ENCODE peak calls at places on chromosomes 3 and 15, in ten cellular contexts. One of them, this sample, is unnamed.

GRCh38 chr3:191972714-191973398 is 511.9 kb downstream of the PYDC2 start:
- DNase-seq in HL-60: no peak
- DNase-seq in fibroblast of the aortic adventitia: no peak
- DNase-seq in activated B cell treated with CpG ODN at 0.5 μM for 24 hours: no peak
- DNase-seq in choroid plexus epithelial cell: no peak
- DNase-seq in endothelial cell: no peak
- DNase-seq in lower lobe of right lung: no peak
- DNase-seq in tibial artery: no peak
- DNase-seq in HCT116: no peak
- DNase-seq in Panc1: no peak
- DNase-seq in this sample: no peak

GRCh38 chr15:90769375-90769774 is 52.2 kb downstream of the BLM start:
- DNase-seq in HL-60: no peak
- DNase-seq in fibroblast of the aortic adventitia: no peak
- DNase-seq in activated B cell treated with CpG ODN at 0.5 μM for 24 hours: no peak
- DNase-seq in choroid plexus epithelial cell: no peak
- DNase-seq in endothelial cell: no peak
- DNase-seq in lower lobe of right lung: no peak
- DNase-seq in tibial artery: no peak
- DNase-seq in HCT116: no peak
- DNase-seq in Panc1: no peak
- DNase-seq in this sample: no peak

GRCh38 chr3:188624384-188624783 is 470.4 kb downstream of the LPP start:
- DNase-seq in HL-60: no peak
- DNase-seq in fibroblast of the aortic adventitia: peak
- DNase-seq in activated B cell treated with CpG ODN at 0.5 μM for 24 hours: no peak
- DNase-seq in choroid plexus epithelial cell: peak
- DNase-seq in endothelial cell: no peak
- DNase-seq in lower lobe of right lung: no peak
- DNase-seq in tibial artery: peak
- DNase-seq in HCT116: no peak
- DNase-seq in Panc1: no peak
- DNase-seq in this sample: no peak

GRCh38 chr15:44666208-44667038 is 3.0 kb upstream of the SPG11 start:
- DNase-seq in HL-60: peak
- DNase-seq in fibroblast of the aortic adventitia: no peak
- DNase-seq in activated B cell treated with CpG ODN at 0.5 μM for 24 hours: no peak
- DNase-seq in choroid plexus epithelial cell: no peak
- DNase-seq in endothelial cell: no peak
- DNase-seq in lower lobe of right lung: no peak
- DNase-seq in tibial artery: no peak
- DNase-seq in HCT116: no peak
- DNase-seq in Panc1: no peak
- DNase-seq in this sample: no peak

GRCh38 chr3:40771112-40771511 is 246.4 kb downstream of the ZNF621 start:
- DNase-seq in HL-60: no peak
- DNase-seq in fibroblast of the aortic adventitia: no peak
- DNase-seq in activated B cell treated with CpG ODN at 0.5 μM for 24 hours: no peak
- DNase-seq in choroid plexus epithelial cell: no peak
- DNase-seq in endothelial cell: no peak
- DNase-seq in lower lobe of right lung: no peak
- DNase-seq in tibial artery: peak
- DNase-seq in HCT116: no peak
- DNase-seq in Panc1: no peak
- DNase-seq in this sample: no peak

GRCh38 chr15:71093089-71094024 is 21.9 kb upstream of the THSD4 start:
- DNase-seq in HL-60: no peak
- DNase-seq in fibroblast of the aortic adventitia: peak
- DNase-seq in activated B cell treated with CpG ODN at 0.5 μM for 24 hours: no peak
- DNase-seq in choroid plexus epithelial cell: peak
- DNase-seq in endothelial cell: no peak
- DNase-seq in lower lobe of right lung: no peak
- DNase-seq in tibial artery: no peak
- DNase-seq in HCT116: peak
- DNase-seq in Panc1: no peak
- DNase-seq in this sample: no peak

GRCh38 chr3:32870373-32871091 is 52.7 kb downstream of the TRIM71 start:
- DNase-seq in HL-60: no peak
- DNase-seq in fibroblast of the aortic adventitia: no peak
- DNase-seq in activated B cell treated with CpG ODN at 0.5 μM for 24 hours: no peak
- DNase-seq in choroid plexus epithelial cell: no peak
- DNase-seq in endothelial cell: no peak
- DNase-seq in lower lobe of right lung: no peak
- DNase-seq in tibial artery: no peak
- DNase-seq in HCT116: no peak
- DNase-seq in Panc1: no peak
- DNase-seq in this sample: no peak

GRCh38 chr15:33086500-33087141 is 107.9 kb downstream of the FMN1 start:
- DNase-seq in HL-60: no peak
- DNase-seq in fibroblast of the aortic adventitia: peak
- DNase-seq in activated B cell treated with CpG ODN at 0.5 μM for 24 hours: no peak
- DNase-seq in choroid plexus epithelial cell: peak
- DNase-seq in endothelial cell: no peak
- DNase-seq in lower lobe of right lung: no peak
- DNase-seq in tibial artery: no peak
- DNase-seq in HCT116: peak
- DNase-seq in Panc1: peak
- DNase-seq in this sample: no peak

GRCh38 chr15:43285609-43286037 is 18.9 kb upstream of the TGM5 start:
- DNase-seq in HL-60: peak
- DNase-seq in fibroblast of the aortic adventitia: peak
- DNase-seq in activated B cell treated with CpG ODN at 0.5 μM for 24 hours: no peak
- DNase-seq in choroid plexus epithelial cell: peak
- DNase-seq in endothelial cell: peak
- DNase-seq in lower lobe of right lung: no peak
- DNase-seq in tibial artery: no peak
- DNase-seq in HCT116: peak
- DNase-seq in Panc1: peak
- DNase-seq in this sample: no peak

GRCh38 chr3:55771503-55771902 is 284.4 kb upstream of the WNT5A start:
- DNase-seq in HL-60: no peak
- DNase-seq in fibroblast of the aortic adventitia: no peak
- DNase-seq in activated B cell treated with CpG ODN at 0.5 μM for 24 hours: no peak
- DNase-seq in choroid plexus epithelial cell: no peak
- DNase-seq in endothelial cell: no peak
- DNase-seq in lower lobe of right lung: no peak
- DNase-seq in tibial artery: no peak
- DNase-seq in HCT116: no peak
- DNase-seq in Panc1: no peak
- DNase-seq in this sample: no peak

GRCh38 chr15:65226221-65226620 is 14.9 kb upstream of the CILP start:
- DNase-seq in HL-60: no peak
- DNase-seq in fibroblast of the aortic adventitia: no peak
- DNase-seq in activated B cell treated with CpG ODN at 0.5 μM for 24 hours: no peak
- DNase-seq in choroid plexus epithelial cell: no peak
- DNase-seq in endothelial cell: no peak
- DNase-seq in lower lobe of right lung: no peak
- DNase-seq in tibial artery: no peak
- DNase-seq in HCT116: no peak
- DNase-seq in Panc1: no peak
- DNase-seq in this sample: no peak

DNA sequence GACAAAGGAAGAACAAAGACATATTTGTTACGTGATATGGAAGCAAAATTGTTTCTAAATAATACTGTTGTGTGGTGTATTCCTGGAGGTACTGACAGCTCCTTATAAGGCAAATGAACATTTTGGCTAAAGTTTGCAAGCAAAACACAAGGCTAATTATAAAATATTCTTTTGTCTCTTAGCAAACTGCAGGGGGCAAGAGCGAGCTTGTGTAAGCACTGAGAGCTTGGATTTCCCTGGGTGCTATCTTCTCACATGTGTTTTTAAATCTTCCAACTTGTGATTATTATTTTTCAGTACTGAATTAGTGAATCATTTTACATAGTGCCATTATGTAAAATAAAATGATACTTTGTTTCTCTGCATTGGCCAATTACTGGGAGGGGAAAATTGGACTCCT is 611.4 kb downstream of the AGBL1 start:
- DNase-seq in HL-60: no peak
- DNase-seq in fibroblast of the aortic adventitia: no peak
- DNase-seq in activated B cell treated with CpG ODN at 0.5 μM for 24 hours: no peak
- DNase-seq in choroid plexus epithelial cell: peak
- DNase-seq in endothelial cell: no peak
- DNase-seq in lower lobe of right lung: no peak
- DNase-seq in tibial artery: no peak
- DNase-seq in HCT116: no peak
- DNase-seq in Panc1: no peak
- DNase-seq in this sample: no peak
- TF ChIP-seq CTCF in HL-60: no peak
- TF ChIP-seq CTCF in fibroblast of the aortic adventitia: no peak
- TF ChIP-seq CTCF in activated B cell treated with CpG ODN at 0.5 μM for 24 hours: no peak
- TF ChIP-seq CTCF in choroid plexus epithelial cell: no peak
- TF ChIP-seq CTCF in endothelial cell: no peak
- TF ChIP-seq CTCF in lower lobe of right lung: no peak
- TF ChIP-seq CTCF in tibial artery: no peak
- TF ChIP-seq CTCF in HCT116: no peak
- TF ChIP-seq CTCF in Panc1: no peak
- TF ChIP-seq CTCF in this sample: no peak

GRCh38 chr3:123361019-123361418 is 87.9 kb downstream of the ADCY5 start:
- DNase-seq in HL-60: no peak
- DNase-seq in fibroblast of the aortic adventitia: no peak
- DNase-seq in activated B cell treated with CpG ODN at 0.5 μM for 24 hours: no peak
- DNase-seq in choroid plexus epithelial cell: no peak
- DNase-seq in endothelial cell: no peak
- DNase-seq in lower lobe of right lung: no peak
- DNase-seq in tibial artery: no peak
- DNase-seq in HCT116: no peak
- DNase-seq in Panc1: no peak
- DNase-seq in this sample: no peak
- TF ChIP-seq CTCF in HL-60: no peak
- TF ChIP-seq CTCF in fibroblast of the aortic adventitia: no peak
- TF ChIP-seq CTCF in activated B cell treated with CpG ODN at 0.5 μM for 24 hours: no peak
- TF ChIP-seq CTCF in choroid plexus epithelial cell: peak
- TF ChIP-seq CTCF in endothelial cell: no peak
- TF ChIP-seq CTCF in lower lobe of right lung: no peak
- TF ChIP-seq CTCF in tibial artery: no peak
- TF ChIP-seq CTCF in HCT116: peak
- TF ChIP-seq CTCF in Panc1: peak
- TF ChIP-seq CTCF in this sample: no peak

GRCh38 chr15:95848126-95848525 is 482.4 kb upstream of the NR2F2 start:
- DNase-seq in HL-60: no peak
- DNase-seq in fibroblast of the aortic adventitia: no peak
- DNase-seq in activated B cell treated with CpG ODN at 0.5 μM for 24 hours: no peak
- DNase-seq in choroid plexus epithelial cell: peak
- DNase-seq in endothelial cell: no peak
- DNase-seq in lower lobe of right lung: no peak
- DNase-seq in tibial artery: no peak
- DNase-seq in HCT116: no peak
- DNase-seq in Panc1: no peak
- DNase-seq in this sample: no peak

GRCh38 chr15:95845862-95846515 is 484.5 kb upstream of the NR2F2 start:
- DNase-seq in HL-60: no peak
- DNase-seq in fibroblast of the aortic adventitia: no peak
- DNase-seq in activated B cell treated with CpG ODN at 0.5 μM for 24 hours: no peak
- DNase-seq in choroid plexus epithelial cell: peak
- DNase-seq in endothelial cell: no peak
- DNase-seq in lower lobe of right lung: no peak
- DNase-seq in tibial artery: peak
- DNase-seq in HCT116: no peak
- DNase-seq in Panc1: no peak
- DNase-seq in this sample: no peak

GRCh38 chr15:95853350-95853749 is 477.1 kb upstream of the NR2F2 start:
- DNase-seq in HL-60: no peak
- DNase-seq in fibroblast of the aortic adventitia: no peak
- DNase-seq in activated B cell treated with CpG ODN at 0.5 μM for 24 hours: no peak
- DNase-seq in choroid plexus epithelial cell: peak
- DNase-seq in endothelial cell: no peak
- DNase-seq in lower lobe of right lung: no peak
- DNase-seq in tibial artery: no peak
- DNase-seq in HCT116: no peak
- DNase-seq in Panc1: no peak
- DNase-seq in this sample: no peak

DNA sequence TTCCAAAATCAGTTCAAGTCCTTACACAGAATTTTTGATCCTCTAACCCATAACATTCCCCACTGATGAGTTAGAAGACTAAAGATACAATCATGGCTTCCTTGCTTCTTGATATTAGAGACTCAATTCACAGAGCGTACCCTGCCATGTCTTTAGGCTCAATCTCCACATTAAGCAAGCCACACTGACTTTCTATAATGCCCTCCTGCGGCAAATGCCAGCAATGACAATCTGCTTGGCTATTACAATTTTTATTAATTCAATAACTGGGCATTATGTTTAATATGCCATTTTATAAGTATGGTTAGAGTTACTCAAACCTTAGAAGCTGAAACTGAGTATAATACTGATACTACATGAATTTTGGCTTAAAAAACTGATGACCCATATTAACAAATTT is 479.7 kb upstream of the NR2F2 start:
- DNase-seq in HL-60: no peak
- DNase-seq in fibroblast of the aortic adventitia: no peak
- DNase-seq in activated B cell treated with CpG ODN at 0.5 μM for 24 hours: no peak
- DNase-seq in choroid plexus epithelial cell: no peak
- DNase-seq in endothelial cell: no peak
- DNase-seq in lower lobe of right lung: no peak
- DNase-seq in tibial artery: no peak
- DNase-seq in HCT116: peak
- DNase-seq in Panc1: no peak
- DNase-seq in this sample: no peak
- TF ChIP-seq CTCF in HL-60: no peak
- TF ChIP-seq CTCF in fibroblast of the aortic adventitia: peak
- TF ChIP-seq CTCF in activated B cell treated with CpG ODN at 0.5 μM for 24 hours: no peak
- TF ChIP-seq CTCF in choroid plexus epithelial cell: no peak
- TF ChIP-seq CTCF in endothelial cell: no peak
- TF ChIP-seq CTCF in lower lobe of right lung: no peak
- TF ChIP-seq CTCF in tibial artery: no peak
- TF ChIP-seq CTCF in HCT116: peak
- TF ChIP-seq CTCF in Panc1: peak
- TF ChIP-seq CTCF in this sample: no peak

DNA sequence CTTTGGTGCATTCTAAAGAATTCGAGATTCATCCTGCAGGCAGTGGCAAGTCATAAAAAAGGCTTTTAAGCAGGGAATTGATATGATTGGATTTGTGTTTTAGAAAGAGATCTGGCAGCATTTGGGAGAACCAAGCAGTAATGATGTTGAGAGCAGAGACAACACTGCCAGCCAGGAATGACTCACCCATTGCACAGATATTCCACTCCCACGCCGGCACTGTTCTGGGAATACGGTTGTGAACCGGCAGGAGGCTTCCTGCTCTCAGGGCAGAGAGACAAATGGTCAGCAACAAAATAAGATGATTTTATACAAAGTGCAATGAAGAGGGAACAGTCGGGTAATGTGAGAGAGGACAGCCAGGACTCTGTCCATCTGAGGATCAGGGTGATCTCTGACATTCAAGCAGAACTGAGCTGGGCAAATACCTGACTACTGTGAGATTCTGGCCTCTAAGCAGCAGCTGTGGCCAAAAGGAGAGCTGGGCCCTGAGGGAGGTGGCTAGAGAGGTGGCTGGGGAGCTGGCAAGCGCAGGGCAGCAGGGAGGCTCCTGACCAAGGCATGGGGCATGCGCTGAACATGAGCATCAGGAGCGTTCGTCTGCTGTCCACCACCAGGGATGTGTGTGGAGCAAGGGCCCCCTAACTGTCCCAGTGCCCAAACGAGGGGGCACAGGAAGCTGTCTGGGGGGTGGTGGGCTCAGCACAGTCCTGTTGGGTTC is 56.1 kb upstream of the PLXNA1 start:
- DNase-seq in HL-60: no peak
- DNase-seq in fibroblast of the aortic adventitia: peak
- DNase-seq in activated B cell treated with CpG ODN at 0.5 μM for 24 hours: no peak
- DNase-seq in choroid plexus epithelial cell: peak
- DNase-seq in endothelial cell: no peak
- DNase-seq in lower lobe of right lung: no peak
- DNase-seq in tibial artery: peak
- DNase-seq in HCT116: peak
- DNase-seq in Panc1: peak
- DNase-seq in this sample: no peak
- TF ChIP-seq CTCF in HL-60: no peak
- TF ChIP-seq CTCF in fibroblast of the aortic adventitia: peak
- TF ChIP-seq CTCF in activated B cell treated with CpG ODN at 0.5 μM for 24 hours: no peak
- TF ChIP-seq CTCF in choroid plexus epithelial cell: peak
- TF ChIP-seq CTCF in endothelial cell: no peak
- TF ChIP-seq CTCF in lower lobe of right lung: no peak
- TF ChIP-seq CTCF in tibial artery: peak
- TF ChIP-seq CTCF in HCT116: no peak
- TF ChIP-seq CTCF in Panc1: no peak
- TF ChIP-seq CTCF in this sample: no peak